ENCODE peak calls at places on chromosomes 13 and 19, in six cellular contexts. Q, Z, C, B, R and S are unnamed samples.

GRCh38 chr13:75544681-75545333 is 4.8 kb upstream of the UCHL3 start:
- DNase-seq in B (no peak), Q (peak), R (no peak), C (no peak), Z (no peak), S (no peak)

GRCh38 chr13:38202730-38203129 is 146.9 kb upstream of the UFM1 start:
- DNase-seq in Z (no peak), C (no peak), B (no peak), R (no peak), Q (no peak), S (no peak)

GRCh38 chr13:76667551-76667950 is 218.7 kb downstream of the KCTD12 start:
- DNase-seq in C (no peak), Q (peak), R (no peak), Z (peak), B (no peak), S (no peak)

GRCh38 chr13:109274188-109274821 is 512.1 kb downstream of the IRS2 start:
- DNase-seq in C (no peak), Z (no peak), Q (no peak), R (no peak), B (no peak), S (no peak)

GRCh38 chr13:36124236-36124822 is 6.9 kb downstream of the DCLK1 start:
- DNase-seq in R (no peak), C (no peak), Z (no peak), Q (no peak), B (no peak), S (no peak)

GRCh38 chr19:4393947-4394590 is 6.3 kb downstream of the SH3GL1 start:
- DNase-seq in R (no peak), Q (no peak), C (no peak), Z (no peak), B (no peak), S (no peak)

GRCh38 chr13:106533101-106533939 is 2.1 kb downstream of the EFNB2 start:
- DNase-seq in B (peak), Z (peak), Q (no peak), C (no peak), R (peak), S (peak)

GRCh38 chr13:81326913-81327312 is 986.0 kb upstream of the SPRY2 start:
- DNase-seq in C (no peak), Q (no peak), Z (no peak), B (no peak), R (no peak), S (no peak)

GRCh38 chr13:99484405-99484981 is 16.8 kb upstream of the TM9SF2 start:
- DNase-seq in Z (peak), C (no peak), Q (peak), B (no peak), R (no peak), S (no peak)

GRCh38 chr13:106534844-106535551 is 464 bp downstream of the EFNB2 start:
- DNase-seq in B (peak), Q (no peak), R (peak), C (no peak), Z (peak), S (peak)

GRCh38 chr13:109402976-109403375 is 383.4 kb downstream of the IRS2 start:
- DNase-seq in C (no peak), Q (peak), B (no peak), R (no peak), Z (no peak), S (no peak)

GRCh38 chr19:2549701-2550191 is 73.8 kb downstream of the GADD45B start:
- DNase-seq in Q (peak), B (no peak), C (no peak), Z (no peak), R (no peak), S (no peak)

GRCh38 chr13:110411316-110412105 is 104.4 kb downstream of the COL4A2 start:
- DNase-seq in B (no peak), Q (no peak), Z (no peak), C (no peak), R (no peak), S (no peak)

GRCh38 chr13:53004605-53005004 is 24.0 kb upstream of the OLFM4 start:
- DNase-seq in R (no peak), C (no peak), B (no peak), Z (no peak), Q (no peak), S (no peak)

GRCh38 chr13:44930907-44931676 is 58.2 kb downstream of the NUFIP1 start:
- DNase-seq in Z (no peak), B (no peak), Q (no peak), C (no peak), R (no peak), S (no peak)

GRCh38 chr19:6035026-6035425 is 57.1 kb upstream of the RANBP3 start:
- DNase-seq in B (no peak), Q (no peak), R (no peak), C (no peak), Z (no peak), S (no peak)

GRCh38 chr13:44801990-44802389 is 187.3 kb downstream of the NUFIP1 start:
- DNase-seq in Z (no peak), Q (peak), B (no peak), R (no peak), C (no peak), S (no peak)

GRCh38 chr19:46288896-46289588 is 7.8 kb upstream of the HIF3A start:
- DNase-seq in C (no peak), B (no peak), R (no peak), Q (no peak), Z (no peak), S (no peak)

GRCh38 chr13:47250141-47250540 is 353.3 kb upstream of the HTR2A start:
- DNase-seq in C (no peak), Z (no peak), R (no peak), B (no peak), Q (no peak), S (no peak)